ENCODE peak calls at places on chromosomes 1 and 21, in ten cellular contexts. V is SK-N-MC, J is sigmoid colon, I is breast epithelium, O is GM23338, Z is esophagus muscularis mucosa, Y is stomach, U is HCT116, P is spleen, L is transverse colon. G is an unnamed sample. For H3K36me3, the result is how much of the 10 kb centered on the place peaks cover.

GRCh38 chr1:92329356-92330129 is 30.7 kb downstream of the RPAP2 start:
- DNase-seq in L (no peak), Z (no peak), P (no peak), I (no peak), O (no peak), U (no peak), J (no peak), Y (no peak), V (no peak), G (no peak)

GRCh38 chr1:84415386-84415785 is 17.1 kb downstream of the DNASE2B start:
- DNase-seq in Z (no peak), U (no peak), Y (no peak), P (no peak), I (no peak), L (no peak), O (no peak), J (no peak), V (no peak), G (no peak)

GRCh38 chr1:60583696-60584095 is 498.7 kb upstream of the NFIA start:
- DNase-seq in U (no peak), J (no peak), Z (no peak), L (no peak), P (no peak), I (no peak), V (no peak), O (peak), Y (no peak), G (no peak)

GRCh38 chr1:10472220-10473144 is at the start of gene DFFA:
- DNase-seq in Z (peak), I (peak), Y (peak), J (peak), V (peak), P (peak), L (peak), O (peak), U (peak), G (peak)

GRCh38 chr21:22575165-22575584 is 1577.0 kb downstream of the NCAM2 start:
- DNase-seq in Y (no peak), L (no peak), U (no peak), O (peak), I (no peak), J (no peak), Z (no peak), V (no peak), P (no peak), G (no peak)

GRCh38 chr1:9280015-9280860 is 12.5 kb upstream of the SPSB1 start:
- DNase-seq in O (peak), V (no peak), Y (peak), L (peak), Z (no peak), J (peak), P (peak), I (no peak), U (peak), G (no peak)

GRCh38 chr1:111279144-111279543 is 11.5 kb upstream of the CHIA start:
- DNase-seq in Y (no peak), P (no peak), U (no peak), L (no peak), O (no peak), V (no peak), J (no peak), Z (no peak), I (no peak), G (no peak)

GRCh38 chr1:99850458-99850974 is 355 bp downstream of the AGL start:
- DNase-seq in U (no peak), P (no peak), I (no peak), L (no peak), Z (no peak), J (no peak), Y (no peak), V (no peak), O (no peak), G (no peak)

GRCh38 chr1:212951058-212951923 is 950 bp downstream of the VASH2 start:
- DNase-seq in O (no peak), I (no peak), P (no peak), U (no peak), J (no peak), V (no peak), Z (no peak), Y (no peak), L (no peak), G (no peak)

GRCh38 chr1:54998677-54999076 is at the start of gene BSND:
- DNase-seq in Z (no peak), I (no peak), J (no peak), U (no peak), Y (no peak), P (no peak), O (no peak), L (no peak), V (no peak), G (no peak)

GRCh38 chr1:8344893-8345507 is 27.1 kb downstream of the SLC45A1 start:
- DNase-seq in L (no peak), Z (no peak), I (no peak), Y (no peak), V (no peak), P (no peak), O (no peak), J (no peak), U (no peak), G (no peak)

GRCh38 chr1:234978397-234979291 is 150.0 kb downstream of the TOMM20 start:
- DNase-seq in Y (peak), Z (no peak), J (peak), U (peak), L (peak), V (no peak), P (peak), I (no peak), O (no peak), G (no peak)

GRCh38 chr1:185644531-185644930 is 89.7 kb upstream of the HMCN1 start:
- DNase-seq in Y (no peak), L (no peak), I (no peak), U (no peak), V (no peak), P (no peak), O (no peak), J (no peak), Z (no peak), G (no peak)

GRCh38 chr1:95233321-95233736 is 681 bp upstream of the RWDD3 start:
- DNase-seq in L (peak), U (no peak), O (peak), Y (peak), V (no peak), J (peak), I (peak), P (peak), Z (no peak), G (no peak)

GRCh38 chr1:94240822-94241221 is 3.4 kb upstream of the ARHGAP29 start:
- DNase-seq in P (no peak), L (no peak), O (peak), J (no peak), U (no peak), V (no peak), Y (no peak), Z (no peak), I (no peak), G (no peak)

GRCh38 chr1:94258873-94259331 is 21.5 kb upstream of the ARHGAP29 start:
- DNase-seq in I (peak), U (peak), O (no peak), V (no peak), L (peak), Y (no peak), J (peak), Z (no peak), P (no peak), G (no peak)

GRCh38 chr1:178999061-178999460 is 26.6 kb upstream of the FAM20B start:
- DNase-seq in L (no peak), O (no peak), I (no peak), Z (peak), Y (no peak), U (no peak), J (no peak), P (no peak), V (no peak), G (no peak)

GRCh38 chr1:178998295-178998694 is 27.4 kb upstream of the FAM20B start:
- DNase-seq in O (no peak), Y (no peak), I (no peak), U (no peak), J (no peak), V (no peak), L (no peak), P (no peak), Z (no peak), G (no peak)

GRCh38 chr1:179003474-179004066 is 22.1 kb upstream of the FAM20B start:
- DNase-seq in O (no peak), V (no peak), I (no peak), L (no peak), P (no peak), Z (peak), J (no peak), Y (no peak), U (no peak), G (no peak)

GRCh38 chr1:179001451-179001850 is 24.2 kb upstream of the FAM20B start:
- DNase-seq in I (no peak), U (no peak), V (no peak), O (no peak), Z (peak), J (no peak), L (no peak), P (no peak), Y (no peak), G (no peak)

GRCh38 chr1:179002552-179003345 is 22.9 kb upstream of the FAM20B start:
- DNase-seq in O (peak), V (peak), Z (peak), J (peak), Y (peak), U (no peak), L (peak), I (peak), P (peak), G (no peak)
- TF ChIP-seq POLR2AphosphoS5 in O (no peak), V (no peak), Z (no peak), J (no peak), Y (no peak), U (no peak), L (no peak), I (no peak), P (no peak), G (no peak)

DNA sequence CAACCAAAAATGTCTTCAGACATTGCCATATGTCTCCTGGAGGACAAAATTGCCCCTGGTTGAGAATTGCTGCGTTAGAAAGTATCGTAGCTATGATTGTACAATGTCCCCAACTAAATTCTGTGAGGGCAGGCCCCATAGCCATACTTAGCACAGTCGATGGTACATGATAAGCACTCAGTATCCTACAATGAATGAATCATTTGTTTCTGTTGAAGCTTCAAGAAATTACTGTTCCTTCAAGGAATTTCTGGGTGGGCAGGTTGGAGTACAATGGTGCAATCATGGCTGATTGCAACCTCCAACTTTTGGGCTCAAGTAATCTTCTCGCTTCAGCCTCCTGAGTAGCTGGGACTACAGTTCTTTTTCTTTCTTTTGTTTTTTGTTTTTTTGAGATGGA is 4.7 kb downstream of the CAP1 start:
- DNase-seq in I (no peak), U (no peak), Z (no peak), V (no peak), L (no peak), O (no peak), Y (no peak), P (no peak), J (no peak), G (no peak)
- H3K36me3 ChIP-seq in I (under half), U (under half), Z (under half), V (under half), L (under half), O (under half), Y (under half), P (half or more), J (under half), G (under half)

GRCh38 chr1:164611754-164612642 is 53.0 kb downstream of the PBX1 start:
- DNase-seq in L (peak), V (no peak), U (peak), J (no peak), P (no peak), I (peak), Y (peak), Z (no peak), O (peak), G (no peak)
- TF ChIP-seq POLR2AphosphoS5 in L (no peak), V (no peak), U (peak), J (no peak), P (no peak), I (no peak), Y (no peak), Z (no peak), O (no peak), G (no peak)

DNA sequence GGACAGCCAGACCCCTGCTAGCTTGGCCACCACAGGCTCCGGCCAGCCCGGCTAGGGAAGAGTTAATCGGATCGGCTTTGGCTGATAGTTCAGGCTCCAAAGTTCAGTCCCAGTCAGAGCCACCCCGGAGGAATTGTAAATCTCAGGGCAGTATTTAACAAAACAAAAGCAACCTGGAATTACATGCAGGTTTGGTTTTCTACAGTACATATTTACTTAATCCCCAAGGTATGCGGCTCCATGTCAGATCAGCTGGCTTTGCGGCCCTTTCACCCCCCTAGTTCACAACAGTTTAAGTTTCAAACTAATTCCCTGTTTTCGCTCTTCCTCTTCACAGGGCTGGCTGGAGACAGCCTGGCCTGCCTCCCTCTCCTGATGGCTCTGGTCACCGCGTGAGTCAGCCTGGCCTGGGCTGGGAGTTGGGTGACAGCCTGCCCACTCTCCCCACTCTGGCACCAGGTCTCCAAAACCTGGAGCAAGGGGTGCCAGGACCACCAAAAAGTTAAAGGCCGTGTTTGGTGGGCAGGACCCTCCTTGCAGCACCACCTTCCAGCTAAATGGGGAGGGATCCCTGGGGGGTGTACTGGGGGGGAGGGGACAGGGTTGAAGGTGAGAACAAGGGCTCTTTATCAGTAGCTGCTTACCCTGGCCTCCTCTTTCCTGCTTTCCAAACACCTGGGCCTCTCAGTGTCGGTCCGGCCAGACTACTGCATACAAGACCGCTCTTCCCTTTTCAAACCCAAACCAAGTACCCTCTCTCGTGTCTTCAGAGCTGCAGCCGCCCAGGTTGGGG is 1.9 kb downstream of the DHRS3 start:
- DNase-seq in O (peak), Y (peak), V (no peak), L (peak), P (peak), Z (no peak), U (no peak), I (peak), J (peak), G (no peak)
- H3K36me3 ChIP-seq in O (under half), Y (under half), V (under half), L (under half), P (under half), Z (under half), U (under half), I (under half), J (under half), G (under half)

DNA sequence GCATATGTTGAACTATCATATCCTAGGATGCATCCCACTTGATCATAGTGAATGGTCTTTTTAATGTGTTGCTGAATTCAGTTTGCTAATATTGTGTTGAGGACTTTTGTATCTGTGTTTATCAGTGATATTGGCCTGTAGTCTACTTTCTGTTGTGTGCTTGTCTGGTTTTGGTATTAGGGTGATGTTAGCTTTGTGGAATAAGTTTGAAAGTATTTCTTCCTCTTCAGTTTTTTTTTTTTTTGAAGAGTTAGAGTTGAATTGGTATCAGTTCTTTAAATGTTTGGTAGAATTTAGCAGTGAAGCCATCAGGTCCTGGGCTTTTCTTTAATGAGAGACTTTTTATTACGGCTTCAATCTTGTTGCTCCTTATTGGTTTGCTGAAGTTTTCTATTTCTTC is 162.3 kb downstream of the VAV3 start:
- DNase-seq in I (no peak), P (no peak), J (no peak), Y (no peak), U (no peak), L (no peak), V (no peak), Z (no peak), O (no peak), G (no peak)
- TF ChIP-seq POLR2AphosphoS5 in I (no peak), P (no peak), J (no peak), Y (no peak), U (no peak), L (no peak), V (no peak), Z (no peak), O (no peak), G (no peak)

GRCh38 chr21:46111193-46111571 is 13.3 kb downstream of the COL6A2 start:
- DNase-seq in O (no peak), V (no peak), Y (peak), Z (no peak), I (peak), P (no peak), U (no peak), L (no peak), J (peak), G (no peak)

GRCh38 chr21:46113497-46114176 is 15.7 kb downstream of the COL6A2 start:
- DNase-seq in Y (peak), V (no peak), J (peak), Z (no peak), U (no peak), L (no peak), O (no peak), I (peak), P (no peak), G (no peak)

GRCh38 chr21:46110499-46111192 is 12.7 kb downstream of the COL6A2 start:
- DNase-seq in V (no peak), Z (peak), Y (peak), P (no peak), J (peak), U (no peak), O (peak), L (peak), I (peak), G (no peak)

GRCh38 chr21:46111857-46112730 is 14.2 kb downstream of the COL6A2 start:
- DNase-seq in J (peak), Y (peak), P (peak), Z (no peak), U (no peak), L (peak), I (peak), O (no peak), V (no peak), G (no peak)

DNA sequence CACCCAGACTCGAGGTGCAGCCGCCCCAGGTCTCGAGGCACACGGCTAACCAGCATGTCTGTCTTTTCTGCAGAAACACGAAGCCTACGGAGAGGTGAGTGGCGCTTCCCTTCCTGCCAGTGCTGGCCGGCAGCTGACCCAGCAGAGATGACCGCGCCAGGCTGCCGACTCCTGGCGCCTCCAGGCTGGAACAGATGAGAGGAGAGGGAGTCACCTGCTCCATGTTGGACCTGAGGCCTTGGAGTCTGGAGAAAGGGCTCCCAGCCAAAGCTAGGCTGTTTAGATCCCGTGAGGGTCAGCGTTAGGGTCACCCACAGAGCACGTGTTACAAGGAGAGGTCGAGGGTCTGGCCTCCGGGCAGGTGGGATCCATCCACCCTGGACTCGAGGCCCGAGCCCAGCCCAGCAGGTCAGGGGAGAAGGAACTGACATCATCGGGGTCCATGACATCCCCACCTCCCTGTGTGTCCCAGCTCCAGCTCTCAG is 14.9 kb downstream of the COL6A2 start:
- DNase-seq in L (peak), O (no peak), Z (no peak), Y (peak), P (no peak), J (peak), U (no peak), V (no peak), I (peak), G (no peak)
- H3K36me3 ChIP-seq in L (under half), O (under half), Z (half or more), Y (half or more), P (half or more), J (half or more), U (under half), V (under half), I (under half), G (under half)

GRCh38 chr1:160741092-160741501 is 2.0 kb downstream of the SLAMF7 start:
- DNase-seq in U (no peak), O (no peak), P (no peak), Z (no peak), Y (no peak), I (no peak), J (no peak), L (no peak), V (no peak), G (no peak)

GRCh38 chr1:160742428-160743127 is 3.5 kb downstream of the SLAMF7 start:
- DNase-seq in O (no peak), L (no peak), J (no peak), V (no peak), P (no peak), Z (no peak), Y (no peak), U (no peak), I (no peak), G (no peak)

GRCh38 chr1:160741597-160742348 is 2.7 kb downstream of the SLAMF7 start:
- DNase-seq in Y (no peak), Z (no peak), J (no peak), L (no peak), O (peak), I (no peak), V (no peak), P (no peak), U (no peak), G (no peak)

GRCh38 chr1:160744287-160744857 is 5.3 kb downstream of the SLAMF7 start:
- DNase-seq in Z (no peak), Y (no peak), I (no peak), L (no peak), U (no peak), J (no peak), P (no peak), O (no peak), V (no peak), G (no peak)

DNA sequence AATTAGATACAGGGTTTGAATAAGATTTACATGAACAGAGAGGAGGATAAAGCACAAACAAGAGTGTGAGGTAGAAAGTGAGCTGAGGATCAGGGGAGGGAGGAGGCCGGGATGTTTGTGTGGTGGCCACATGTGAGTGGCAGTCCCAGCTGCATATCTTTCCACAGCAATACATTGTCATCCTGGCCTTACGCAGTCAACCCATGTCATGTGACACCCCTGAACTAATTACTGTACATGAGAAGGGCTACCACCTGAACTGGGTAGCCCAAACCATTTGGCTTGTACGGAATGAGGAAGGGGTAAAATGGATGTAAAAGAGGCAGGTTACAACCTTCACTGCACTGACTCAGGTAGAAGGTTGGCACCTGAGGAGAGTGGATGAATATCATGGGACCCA is 4.2 kb downstream of the SLAMF7 start:
- DNase-seq in V (no peak), I (no peak), Y (no peak), O (no peak), J (no peak), L (no peak), P (no peak), U (no peak), Z (no peak), G (no peak)
- TF ChIP-seq POLR2AphosphoS5 in V (no peak), I (no peak), Y (no peak), O (no peak), J (no peak), L (no peak), P (no peak), U (no peak), Z (no peak), G (no peak)

GRCh38 chr21:46422636-46423241 is 36.0 kb upstream of the DIP2A start:
- DNase-seq in J (no peak), L (no peak), O (no peak), I (no peak), Y (no peak), Z (no peak), U (no peak), V (no peak), P (no peak), G (no peak)
- H3K36me3 ChIP-seq in J (half or more), L (under half), O (under half), I (under half), Y (half or more), Z (half or more), U (under half), V (under half), P (half or more), G (under half)

GRCh38 chr21:33300701-33301631 is 23.8 kb upstream of the IFNAR1 start:
- DNase-seq in Z (no peak), I (no peak), J (no peak), U (no peak), P (peak), L (no peak), O (no peak), Y (no peak), V (no peak), G (no peak)
- TF ChIP-seq POLR2AphosphoS5 in Z (no peak), I (no peak), J (no peak), U (no peak), P (peak), L (no peak), O (no peak), Y (no peak), V (no peak), G (no peak)